ENCODE peak calls at places on chromosome 12, in eight cellular contexts. W is lower lobe of right lung, U is PC-9, S is A549, V is AG10803, H is adrenal gland, B is body of pancreas, J is neural progenitor cell. G is an unnamed sample.

GRCh38 chr12:131331148-131331750 is 377.5 kb downstream of the ADGRD1 start:
- DNase-seq in W (no peak), U (no peak), S (no peak), V (no peak), H (no peak), B (no peak), J (no peak), G (no peak)

GRCh38 chr12:81722004-81722403 is 37.1 kb downstream of the PPFIA2 start:
- DNase-seq in W (no peak), U (no peak), S (no peak), V (no peak), H (no peak), B (no peak), J (no peak), G (no peak)

GRCh38 chr12:31227401-31227981 is 98.5 kb downstream of the SINHCAF start:
- DNase-seq in W (peak), U (no peak), S (no peak), V (no peak), H (no peak), B (peak), J (no peak), G (peak)

GRCh38 chr12:12683725-12684124 is 12.3 kb downstream of the GPR19 start:
- DNase-seq in W (no peak), U (no peak), S (no peak), V (no peak), H (no peak), B (no peak), J (peak), G (no peak)

GRCh38 chr12:96237465-96238077 is 43.4 kb downstream of the ELK3 start:
- DNase-seq in W (no peak), U (peak), S (no peak), V (peak), H (peak), B (peak), J (no peak), G (no peak)

GRCh38 chr12:106343213-106343509 is 14.4 kb upstream of the POLR3B start:
- DNase-seq in W (no peak), U (no peak), S (no peak), V (no peak), H (no peak), B (no peak), J (no peak), G (no peak)

GRCh38 chr12:70365398-70365647 is 767 bp upstream of the KCNMB4 start:
- DNase-seq in W (no peak), U (no peak), S (no peak), V (no peak), H (no peak), B (no peak), J (no peak), G (no peak)

GRCh38 chr12:91887957-91888356 is 257.7 kb downstream of the BTG1 start:
- DNase-seq in W (no peak), U (no peak), S (no peak), V (no peak), H (no peak), B (no peak), J (no peak), G (no peak)

GRCh38 chr12:123559468-123559867 is 24.9 kb upstream of the TMED2 start:
- DNase-seq in W (no peak), U (no peak), S (no peak), V (no peak), H (no peak), B (no peak), J (no peak), G (no peak)

GRCh38 chr12:24012528-24012927 is 63.1 kb upstream of the SOX5 start:
- DNase-seq in W (no peak), U (no peak), S (no peak), V (no peak), H (no peak), B (no peak), J (no peak), G (no peak)

GRCh38 chr12:105018001-105018400 is 31.9 kb downstream of the NOPCHAP1 start:
- DNase-seq in W (no peak), U (no peak), S (peak), V (no peak), H (no peak), B (no peak), J (no peak), G (no peak)

GRCh38 chr12:89671469-89671868 is 37.2 kb downstream of the ATP2B1 start:
- DNase-seq in W (no peak), U (no peak), S (no peak), V (peak), H (no peak), B (no peak), J (peak), G (no peak)

GRCh38 chr12:27627123-27627835 is 69.0 kb upstream of the REP15 start:
- DNase-seq in W (no peak), U (no peak), S (no peak), V (peak), H (peak), B (no peak), J (no peak), G (no peak)

GRCh38 chr12:131043401-131043871 is 89.7 kb downstream of the ADGRD1 start:
- DNase-seq in W (peak), U (no peak), S (no peak), V (no peak), H (no peak), B (no peak), J (no peak), G (no peak)

GRCh38 chr12:6647083-6647604 is at the start of gene ACRBP:
- DNase-seq in W (peak), U (no peak), S (no peak), V (peak), H (peak), B (peak), J (peak), G (no peak)

GRCh38 chr12:15256760-15257159 is 35.5 kb upstream of the RERG start:
- DNase-seq in W (no peak), U (no peak), S (no peak), V (peak), H (peak), B (no peak), J (no peak), G (no peak)

GRCh38 chr12:53980448-53981388 is 4.2 kb upstream of the HOXC10 start:
- DNase-seq in W (no peak), U (no peak), S (no peak), V (no peak), H (no peak), B (no peak), J (no peak), G (no peak)

GRCh38 chr12:40207551-40207950 is 17.2 kb upstream of the LRRK2 start:
- DNase-seq in W (no peak), U (no peak), S (no peak), V (no peak), H (no peak), B (no peak), J (no peak), G (no peak)

GRCh38 chr12:104535383-104535782 is 78.6 kb downstream of the CHST11 start:
- DNase-seq in W (no peak), U (no peak), S (no peak), V (peak), H (no peak), B (no peak), J (no peak), G (no peak)

GRCh38 chr12:26838888-26839416 is 6.0 kb upstream of the ITPR2 start:
- DNase-seq in W (no peak), U (no peak), S (no peak), V (no peak), H (no peak), B (no peak), J (no peak), G (no peak)

GRCh38 chr12:99383258-99383657 is 264.3 kb upstream of the GARIN6 start:
- DNase-seq in W (no peak), U (no peak), S (no peak), V (no peak), H (no peak), B (no peak), J (no peak), G (no peak)

GRCh38 chr12:13390381-13390856 is 193.9 kb downstream of the EMP1 start:
- DNase-seq in W (peak), U (peak), S (peak), V (peak), H (peak), B (peak), J (no peak), G (no peak)

GRCh38 chr12:3662516-3662915 is 90.4 kb downstream of the CRACR2A start:
- DNase-seq in W (no peak), U (no peak), S (no peak), V (peak), H (no peak), B (no peak), J (peak), G (no peak)

GRCh38 chr12:503111-503761 is 43.5 kb downstream of the B4GALNT3 start:
- DNase-seq in W (peak), U (peak), S (no peak), V (no peak), H (no peak), B (peak), J (no peak), G (no peak)

GRCh38 chr12:111271674-111272418 is 97.0 kb downstream of the PHETA1 start:
- DNase-seq in W (no peak), U (no peak), S (no peak), V (no peak), H (no peak), B (no peak), J (no peak), G (no peak)

GRCh38 chr12:99619389-99620158 is 28.0 kb upstream of the GARIN6 start:
- DNase-seq in W (no peak), U (no peak), S (peak), V (peak), H (peak), B (no peak), J (peak), G (no peak)

GRCh38 chr12:2580821-2581220 is 213.9 kb upstream of the FKBP4 start:
- DNase-seq in W (no peak), U (no peak), S (no peak), V (peak), H (no peak), B (no peak), J (no peak), G (no peak)

GRCh38 chr12:132159555-132160003 is 15.3 kb downstream of the NOC4L start:
- DNase-seq in W (no peak), U (no peak), S (no peak), V (no peak), H (no peak), B (no peak), J (no peak), G (no peak)

GRCh38 chr12:110355080-110355479 is 48.4 kb downstream of the ANAPC7 start:
- DNase-seq in W (no peak), U (no peak), S (peak), V (no peak), H (peak), B (peak), J (peak), G (no peak)

GRCh38 chr12:110245278-110245868 is 35.7 kb upstream of the ATP2A2 start:
- DNase-seq in W (peak), U (no peak), S (peak), V (no peak), H (no peak), B (peak), J (peak), G (no peak)

GRCh38 chr12:57242691-57243454 is 8.1 kb downstream of the STAC3 start:
- DNase-seq in W (no peak), U (peak), S (peak), V (no peak), H (no peak), B (peak), J (peak), G (peak)

GRCh38 chr12:92151916-92152315 is 6.3 kb upstream of the BTG1 start:
- DNase-seq in W (no peak), U (no peak), S (no peak), V (no peak), H (no peak), B (no peak), J (no peak), G (no peak)

GRCh38 chr12:25052191-25053020 is 103.5 kb upstream of the BCAT1 start:
- DNase-seq in W (no peak), U (no peak), S (no peak), V (no peak), H (peak), B (peak), J (no peak), G (no peak)

GRCh38 chr12:73517859-73518258 is 1019.8 kb upstream of the ATXN7L3B start:
- DNase-seq in W (no peak), U (no peak), S (no peak), V (no peak), H (no peak), B (no peak), J (no peak), G (no peak)

GRCh38 chr12:132161796-132162507 is 17.7 kb downstream of the NOC4L start:
- DNase-seq in W (no peak), U (no peak), S (no peak), V (no peak), H (no peak), B (no peak), J (no peak), G (no peak)

GRCh38 chr12:93569301-93569655 is 3.2 kb upstream of the SOCS2 start:
- DNase-seq in W (no peak), U (no peak), S (no peak), V (no peak), H (no peak), B (no peak), J (no peak), G (no peak)
- TF ChIP-seq CTCF in W (no peak), U (no peak), S (no peak), V (no peak), H (no peak), B (no peak), J (no peak), G (no peak)

DNA sequence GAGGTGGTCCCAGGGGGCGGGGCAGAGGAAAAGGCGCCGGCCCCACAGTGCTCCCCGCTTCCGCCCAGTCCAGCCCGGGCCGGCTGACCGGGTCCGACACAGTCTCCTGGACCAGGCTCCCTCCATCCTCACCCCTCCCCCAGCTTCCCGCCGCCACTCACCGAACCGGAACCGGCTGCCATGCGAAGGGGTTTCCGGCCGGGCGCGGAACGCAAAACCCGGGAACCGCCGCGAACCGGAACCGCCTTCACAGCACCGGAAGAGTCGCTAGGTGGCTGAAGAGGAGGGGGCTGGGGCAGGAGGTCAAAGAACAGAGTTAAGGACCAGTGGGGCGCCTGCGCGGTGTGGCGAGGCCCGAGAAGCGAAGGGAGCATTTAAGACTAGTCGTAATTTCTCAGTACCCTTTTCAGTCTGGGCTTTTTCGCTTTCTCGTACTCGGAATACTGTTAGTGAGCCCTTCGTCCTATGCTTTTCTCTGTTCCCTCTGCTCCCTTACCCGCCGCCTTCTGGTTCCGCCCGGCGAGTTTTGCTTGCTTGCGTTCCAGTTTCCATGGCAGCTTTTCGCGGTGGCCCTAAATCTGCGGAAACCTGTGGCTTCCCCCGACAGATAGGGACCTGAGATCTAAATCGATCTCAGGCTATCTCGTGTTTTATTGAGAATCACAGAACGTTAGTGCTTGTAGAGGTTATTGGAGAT is at the start of gene SENP1:
- DNase-seq in W (peak), U (peak), S (peak), V (peak), H (peak), B (peak), J (peak), G (peak)
- TF ChIP-seq CTCF in W (peak), U (no peak), S (no peak), V (peak), H (peak), B (no peak), J (peak), G (no peak)

DNA sequence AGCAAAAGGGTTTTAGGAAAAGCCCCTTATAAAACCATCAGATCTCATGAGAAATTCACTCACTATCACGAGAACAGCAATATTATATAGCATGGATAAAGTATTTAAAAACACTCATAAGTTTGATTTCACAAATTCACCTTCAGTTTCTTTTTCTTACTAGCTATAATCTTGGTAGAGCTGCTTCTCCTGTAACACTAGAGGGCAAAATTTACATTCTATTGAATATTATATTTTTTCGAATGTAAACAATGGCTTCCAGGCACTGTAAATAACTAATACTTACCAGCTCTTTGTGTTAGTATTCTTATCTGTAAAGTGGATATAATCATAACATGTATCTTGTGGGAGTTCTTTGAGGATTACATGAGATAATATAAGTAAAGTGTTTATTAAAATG is 259.6 kb downstream of the CCER1 start:
- DNase-seq in W (no peak), U (no peak), S (no peak), V (no peak), H (no peak), B (no peak), J (no peak), G (no peak)
- TF ChIP-seq CTCF in W (no peak), U (no peak), S (no peak), V (no peak), H (no peak), B (no peak), J (no peak), G (no peak)

DNA sequence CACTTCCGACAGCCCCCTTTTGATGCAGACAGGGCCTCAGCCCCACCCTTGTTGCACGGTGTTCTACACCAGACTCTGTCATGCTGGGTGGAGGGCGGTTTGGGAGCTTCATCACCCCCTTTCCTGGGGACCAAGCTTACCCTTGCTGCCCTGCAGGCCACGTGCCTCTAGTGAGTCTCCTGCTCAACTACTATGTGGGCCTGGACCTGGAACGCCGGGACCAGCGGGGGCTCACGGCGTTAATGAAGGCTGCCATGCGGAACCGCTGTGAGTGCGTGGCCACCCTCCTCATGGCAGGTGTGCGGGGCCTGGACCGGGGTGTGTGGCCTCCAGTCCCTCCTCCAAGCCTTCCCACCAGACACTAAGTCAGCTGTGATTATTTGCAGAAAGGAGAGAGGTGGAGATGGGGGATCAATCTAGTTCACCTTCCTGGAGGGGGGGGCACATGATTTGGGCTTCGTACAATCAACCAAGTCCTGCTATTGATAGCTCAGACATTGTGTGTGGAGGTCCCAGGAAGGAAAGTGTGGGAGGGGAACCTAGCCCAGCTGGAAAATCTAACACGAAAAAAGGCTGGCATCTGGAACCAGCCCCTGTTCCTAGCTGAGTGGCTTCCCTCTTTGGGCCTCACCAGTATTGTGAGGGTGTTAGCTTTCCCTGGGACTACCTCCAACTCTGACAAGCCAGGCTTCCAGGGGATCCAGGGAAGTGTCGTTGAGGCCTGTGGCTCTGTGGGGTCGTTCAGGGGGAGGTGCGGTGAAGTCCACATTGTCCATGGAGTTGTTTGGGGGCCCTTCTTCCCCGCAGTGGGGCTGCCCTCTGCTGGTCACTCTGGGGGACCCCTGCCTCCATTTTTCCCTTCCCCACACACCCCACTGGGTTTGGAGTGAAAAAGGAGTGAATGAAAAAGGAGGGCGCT is 1.6 kb downstream of the ANKRD33 start:
- DNase-seq in W (no peak), U (no peak), S (no peak), V (no peak), H (peak), B (no peak), J (no peak), G (no peak)
- TF ChIP-seq CTCF in W (peak), U (no peak), S (peak), V (peak), H (no peak), B (no peak), J (peak), G (peak)

GRCh38 chr12:52651726-52652261 is at the start of gene KRT2:
- DNase-seq in W (no peak), U (no peak), S (no peak), V (no peak), H (no peak), B (no peak), J (no peak), G (no peak)
- TF ChIP-seq CTCF in W (no peak), U (no peak), S (no peak), V (no peak), H (no peak), B (no peak), J (no peak), G (no peak)

DNA sequence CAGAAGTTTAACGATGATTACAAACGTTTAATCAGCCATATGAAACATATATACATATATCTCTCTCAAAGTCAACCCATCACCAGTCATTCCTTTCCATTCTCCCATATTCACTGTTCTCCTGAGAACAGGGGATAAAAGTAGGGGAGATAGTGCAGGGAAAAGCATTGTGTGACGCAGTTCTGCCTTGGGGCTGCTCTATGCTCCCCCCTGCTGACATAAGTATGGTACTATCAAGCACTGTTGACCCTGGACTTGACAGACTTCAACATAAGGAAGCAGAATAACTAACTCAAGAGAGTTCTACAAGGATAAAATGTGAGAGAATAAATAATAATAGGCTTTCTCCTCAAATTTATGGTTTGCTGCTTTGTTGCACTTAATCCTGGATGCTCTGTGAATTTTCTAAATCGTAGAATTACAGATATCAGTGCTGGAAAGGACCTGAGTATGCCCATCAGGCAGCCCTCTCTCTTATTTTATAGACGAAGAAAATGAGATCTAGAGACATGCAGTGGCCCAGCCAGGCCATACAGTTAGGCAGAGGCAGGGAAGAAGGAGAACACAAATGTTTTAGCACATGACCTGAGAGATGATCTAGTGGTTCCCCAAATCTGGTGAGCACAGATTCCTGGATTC is 87.2 kb downstream of the SCN8A start:
- DNase-seq in W (no peak), U (peak), S (peak), V (peak), H (peak), B (peak), J (peak), G (peak)
- TF ChIP-seq CTCF in W (peak), U (peak), S (peak), V (peak), H (peak), B (peak), J (peak), G (peak)